ENCODE peak calls at places on chromosomes 5 and 9, in seven cellular contexts. D is heart left ventricle; W is GM10248; H is breast epithelium; I is keratinocyte; Z is CD8-positive, alpha-beta T cell; G is coronary artery. O is an unnamed sample.
A peak's percentile ranks its signal among the peaks of the same experiment; 100 is the strongest.

GRCh38 chr5:55003432-55004065 is 18.2 kb upstream of the ESM1 start:
- DNase-seq in D (no peak), W (no peak), H (no peak), I (no peak), Z (no peak), G (no peak), O (no peak)

GRCh38 chr9:130542457-130543228 is 36.7 kb upstream of the FUBP3 start:
- DNase-seq in D (no peak), W (no peak), H (no peak), I (no peak), Z (no peak), G (no peak), O (no peak)

GRCh38 chr9:37602817-37603216 is 10.4 kb upstream of the TOMM5 start:
- DNase-seq in D (no peak), W (no peak), H (peak; percentile 83), I (peak; percentile 19), Z (no peak), G (no peak), O (no peak)

GRCh38 chr5:52987711-52988329 is 1.3 kb upstream of the ITGA2 start:
- DNase-seq in D (no peak), W (no peak), H (no peak), I (peak; percentile 98), Z (no peak), G (no peak), O (no peak)

GRCh38 chr5:32814620-32815019 is 103.5 kb downstream of the NPR3 start:
- DNase-seq in D (no peak), W (no peak), H (no peak), I (no peak), Z (no peak), G (no peak), O (peak; percentile 52)

GRCh38 chr5:58787982-58788381 is 205.1 kb downstream of the RAB3C start:
- DNase-seq in D (no peak), W (no peak), H (no peak), I (no peak), Z (no peak), G (no peak), O (no peak)

GRCh38 chr5:65125681-65126080 is 356.0 kb downstream of the ADAMTS6 start:
- DNase-seq in D (no peak), W (no peak), H (no peak), I (no peak), Z (no peak), G (no peak), O (no peak)

GRCh38 chr5:102241809-102242421 is 54.2 kb downstream of the SLCO4C1 start:
- DNase-seq in D (no peak), W (no peak), H (no peak), I (no peak), Z (no peak), G (no peak), O (no peak)

GRCh38 chr5:102536323-102536928 is 37.6 kb upstream of the SLCO6A1 start:
- DNase-seq in D (no peak), W (peak; percentile 4), H (no peak), I (no peak), Z (no peak), G (no peak), O (no peak)

GRCh38 chr5:75050415-75050814 is 1.9 kb downstream of the GCNT4 start:
- DNase-seq in D (no peak), W (no peak), H (no peak), I (no peak), Z (peak; percentile 45), G (no peak), O (no peak)

GRCh38 chr9:72305102-72305546 is 59.9 kb downstream of the ZFAND5 start:
- DNase-seq in D (peak; percentile 87), W (peak; percentile 32), H (no peak), I (peak; percentile 50), Z (no peak), G (peak; percentile 90), O (no peak)

GRCh38 chr5:172587061-172587405 is 54.0 kb upstream of the NEURL1B start:
- DNase-seq in D (no peak), W (no peak), H (no peak), I (no peak), Z (no peak), G (no peak), O (no peak)

GRCh38 chr9:129436751-129437625 is 183.9 kb downstream of the C9orf50 start:
- DNase-seq in D (peak; percentile 78), W (no peak), H (no peak), I (no peak), Z (peak; percentile 40), G (peak; percentile 81), O (no peak)

GRCh38 chr9:5375790-5376477 is 36.3 kb upstream of the RLN1 start:
- DNase-seq in D (no peak), W (no peak), H (no peak), I (no peak), Z (no peak), G (no peak), O (no peak)

GRCh38 chr9:105421154-105421553 is 26.7 kb upstream of the FSD1L start:
- DNase-seq in D (no peak), W (no peak), H (no peak), I (no peak), Z (no peak), G (no peak), O (no peak)

GRCh38 chr9:92612292-92612691 is 57.6 kb downstream of the IPPK start:
- DNase-seq in D (no peak), W (no peak), H (no peak), I (no peak), Z (no peak), G (no peak), O (no peak)

GRCh38 chr5:100777680-100778281 is 125.3 kb downstream of the ST8SIA4 start:
- DNase-seq in D (peak; percentile 35), W (peak; percentile 41), H (no peak), I (no peak), Z (no peak), G (no peak), O (peak; percentile 41)

GRCh38 chr5:2866622-2867372 is 115.3 kb upstream of the IRX2 start:
- DNase-seq in D (no peak), W (no peak), H (no peak), I (no peak), Z (no peak), G (no peak), O (no peak)

GRCh38 chr5:150789943-150790611 is 11.5 kb downstream of the SMIM3 start:
- DNase-seq in D (no peak), W (peak; percentile 70), H (no peak), I (peak; percentile 94), Z (peak; percentile 67), G (peak; percentile 72), O (peak; percentile 98)

GRCh38 chr5:179274321-179275315 is 70.6 kb downstream of the ADAMTS2 start:
- DNase-seq in D (no peak), W (no peak), H (no peak), I (no peak), Z (no peak), G (no peak), O (no peak)

GRCh38 chr5:55868846-55869245 is 17.7 kb downstream of the IL31RA start:
- DNase-seq in D (no peak), W (no peak), H (no peak), I (peak; percentile 93), Z (no peak), G (no peak), O (peak; percentile 92)

GRCh38 chr5:53430618-53431252 is 49.7 kb upstream of the FST start:
- DNase-seq in D (no peak), W (no peak), H (no peak), I (no peak), Z (no peak), G (no peak), O (no peak)

GRCh38 chr5:131475416-131476045 is 159.5 kb downstream of the RAPGEF6 start:
- DNase-seq in D (no peak), W (no peak), H (no peak), I (no peak), Z (no peak), G (no peak), O (no peak)

GRCh38 chr9:83144492-83144891 is 81.5 kb upstream of the RASEF start:
- DNase-seq in D (no peak), W (no peak), H (no peak), I (no peak), Z (no peak), G (no peak), O (no peak)

GRCh38 chr9:96014078-96014477 is 138.6 kb downstream of the ERCC6L2 start:
- DNase-seq in D (no peak), W (no peak), H (no peak), I (no peak), Z (peak; percentile 61), G (no peak), O (no peak)

DNA sequence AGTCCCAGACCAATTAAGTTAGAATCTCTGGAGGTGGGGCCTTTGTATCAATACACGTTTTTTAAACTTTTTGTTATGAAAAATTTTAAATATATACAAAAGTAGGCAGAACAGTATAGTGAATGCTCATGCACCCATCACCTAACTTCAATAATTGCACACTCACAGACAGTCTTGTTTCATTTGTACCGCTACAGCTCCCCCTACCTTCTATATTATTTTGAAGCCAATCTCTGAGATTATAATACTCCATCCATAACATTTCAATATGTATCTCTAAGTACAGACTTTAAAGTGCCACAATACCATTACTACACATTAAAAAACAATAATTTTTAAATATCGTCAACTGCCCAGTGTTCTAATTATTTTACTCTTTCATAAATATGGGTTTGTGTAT is 32.9 kb downstream of the ISL1 start:
- DNase-seq in D (no peak), W (no peak), H (no peak), I (no peak), Z (no peak), G (no peak), O (no peak)
- TF ChIP-seq CTCF in D (no peak), W (no peak), H (no peak), I (no peak), Z (no peak), G (no peak), O (no peak)

GRCh38 chr9:69535296-69535832 is 136.8 kb downstream of the APBA1 start:
- DNase-seq in D (no peak), W (no peak), H (no peak), I (no peak), Z (no peak), G (no peak), O (no peak)
- TF ChIP-seq CTCF in D (no peak), W (no peak), H (no peak), I (no peak), Z (no peak), G (no peak), O (peak; percentile 7)

GRCh38 chr5:122124766-122125165 is 4.6 kb upstream of the ZNF474 start:
- DNase-seq in D (no peak), W (no peak), H (no peak), I (no peak), Z (no peak), G (no peak), O (no peak)

GRCh38 chr5:122126711-122127385 is 2.5 kb upstream of the ZNF474 start:
- DNase-seq in D (no peak), W (no peak), H (no peak), I (no peak), Z (no peak), G (no peak), O (no peak)

GRCh38 chr5:122129332-122129731 is at the start of gene ZNF474:
- DNase-seq in D (peak; percentile 27), W (no peak), H (no peak), I (no peak), Z (no peak), G (no peak), O (peak; percentile 93)

GRCh38 chr5:122126177-122126701 is 3.1 kb upstream of the ZNF474 start:
- DNase-seq in D (no peak), W (no peak), H (no peak), I (no peak), Z (no peak), G (no peak), O (peak; percentile 67)

GRCh38 chr5:122130152-122130551 is 806 bp downstream of the ZNF474 start:
- DNase-seq in D (no peak), W (no peak), H (no peak), I (no peak), Z (no peak), G (no peak), O (no peak)
- TF ChIP-seq CTCF in D (no peak), W (no peak), H (no peak), I (no peak), Z (no peak), G (no peak), O (no peak)

GRCh38 chr5:133371371-133372155 is 240.8 kb downstream of the FSTL4 start:
- DNase-seq in D (no peak), W (no peak), H (no peak), I (no peak), Z (no peak), G (peak; percentile 50), O (no peak)
- TF ChIP-seq CTCF in D (no peak), W (no peak), H (no peak), I (no peak), Z (no peak), G (no peak), O (no peak)